ENCODE peak calls at places on chromosomes 1 and 21, in four cellular contexts. X is heart left ventricle, J is A549, K is SK-N-SH. R is an unnamed sample.

GRCh38 chr1:224106568-224107281 is 7.2 kb upstream of the FBXO28 start:
- DNase-seq in J (peak; percentile 77), K (peak; percentile 51), X (no peak), R (no peak)

GRCh38 chr1:201020647-201021332 is 2.7 kb downstream of the KIF21B start:
- DNase-seq in K (peak; percentile 62), X (no peak), J (peak; percentile 41), R (no peak)

GRCh38 chr1:91672601-91673161 is 172.0 kb downstream of the CDC7 start:
- DNase-seq in K (no peak), X (no peak), J (no peak), R (no peak)

GRCh38 chr1:97680894-97681293 is 239.9 kb downstream of the DPYD start:
- DNase-seq in K (peak; percentile 4), J (no peak), X (no peak), R (no peak)

GRCh38 chr1:174433451-174433850 is 14.3 kb upstream of the GPR52 start:
- DNase-seq in X (no peak), J (no peak), K (no peak), R (no peak)

GRCh38 chr1:193462629-193463320 is 276.4 kb upstream of the B3GALT2 start:
- DNase-seq in K (no peak), J (no peak), X (no peak), R (no peak)

GRCh38 chr1:68963353-68963752 is 466.5 kb upstream of the DEPDC1 start:
- DNase-seq in K (no peak), X (no peak), J (no peak), R (no peak)

GRCh38 chr1:246039585-246039984 is 467.5 kb downstream of the SMYD3 start:
- DNase-seq in J (no peak), K (no peak), X (no peak), R (no peak)

GRCh38 chr1:194084755-194085154 is 898.3 kb upstream of the B3GALT2 start:
- DNase-seq in X (no peak), K (no peak), J (no peak), R (no peak)

GRCh38 chr1:218361298-218362065 is 16.3 kb downstream of the TGFB2 start:
- DNase-seq in J (peak; percentile 77), X (no peak), K (peak; percentile 46), R (no peak)

GRCh38 chr1:178684542-178685000 is 40.5 kb upstream of the RALGPS2 start:
- DNase-seq in J (peak; percentile 53), K (no peak), X (no peak), R (no peak)

GRCh38 chr1:232508161-232508661 is 121.7 kb downstream of the SIPA1L2 start:
- DNase-seq in J (peak; percentile 9), X (no peak), K (no peak), R (no peak)

GRCh38 chr1:204578867-204579664 is 62.9 kb downstream of the MDM4 start:
- DNase-seq in K (no peak), J (no peak), X (peak; percentile 72), R (no peak)

GRCh38 chr1:181778630-181779285 is 282.8 kb downstream of the ZNF648 start:
- DNase-seq in J (peak; percentile 6), X (no peak), K (no peak), R (no peak)

GRCh38 chr21:40783404-40783803 is 63.6 kb downstream of the DSCAM start:
- DNase-seq in K (no peak), X (no peak), J (no peak), R (no peak)
- H3K9me3 ChIP-seq in K (no peaks in the 10 kb centered on the region), X (no peaks in the 10 kb centered on the region), J (no peaks in the 10 kb centered on the region), R (no peaks in the 10 kb centered on the region)

GRCh38 chr1:2853711-2854110 is 52.2 kb upstream of the TTC34 start:
- DNase-seq in J (no peak), X (peak; percentile 27), K (no peak), R (no peak)

GRCh38 chr1:2855206-2856075 is 53.9 kb upstream of the TTC34 start:
- DNase-seq in X (peak; percentile 46), K (no peak), J (no peak), R (no peak)

GRCh38 chr1:2856076-2856390 is 54.5 kb upstream of the TTC34 start:
- DNase-seq in K (no peak), X (peak; percentile 46), J (no peak), R (no peak)

GRCh38 chr1:2854151-2854550 is 52.7 kb upstream of the TTC34 start:
- DNase-seq in K (no peak), J (no peak), X (no peak), R (no peak)

DNA sequence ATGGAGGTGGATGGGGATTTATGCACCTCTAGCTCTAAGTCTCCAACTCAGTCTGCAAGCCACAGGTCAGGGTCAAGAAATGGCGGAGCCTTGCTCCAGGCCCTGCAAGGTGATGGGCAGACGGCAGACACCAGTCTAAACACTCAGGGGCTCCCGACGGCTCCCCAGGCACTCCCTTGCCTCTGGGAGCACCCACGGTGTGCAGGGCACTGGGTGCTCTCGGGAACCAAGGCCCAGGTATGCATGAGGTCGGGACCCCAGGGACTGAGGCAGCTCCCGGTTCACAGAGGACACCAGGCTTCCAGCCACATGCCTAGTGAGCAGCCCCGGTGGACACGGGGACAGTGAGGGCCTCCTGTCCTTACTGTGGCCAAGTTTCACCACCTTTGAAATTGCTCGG is 53.1 kb upstream of the TTC34 start:
- DNase-seq in J (no peak), X (peak; percentile 30), K (no peak), R (no peak)
- H3K9me3 ChIP-seq in J (no peaks in the 10 kb centered on the region), X (no peaks in the 10 kb centered on the region), K (no peaks in the 10 kb centered on the region), R (no peaks in the 10 kb centered on the region)

GRCh38 chr1:2796890-2797740 is 4.4 kb downstream of the TTC34 start:
- DNase-seq in X (peak; percentile 35), J (no peak), K (no peak), R (no peak)
- H3K9me3 ChIP-seq in X (peaks cover 30% of the 10 kb centered on the region), J (peaks cover 5% of the 10 kb centered on the region), K (no peaks in the 10 kb centered on the region), R (peaks cover 26% of the 10 kb centered on the region)

DNA sequence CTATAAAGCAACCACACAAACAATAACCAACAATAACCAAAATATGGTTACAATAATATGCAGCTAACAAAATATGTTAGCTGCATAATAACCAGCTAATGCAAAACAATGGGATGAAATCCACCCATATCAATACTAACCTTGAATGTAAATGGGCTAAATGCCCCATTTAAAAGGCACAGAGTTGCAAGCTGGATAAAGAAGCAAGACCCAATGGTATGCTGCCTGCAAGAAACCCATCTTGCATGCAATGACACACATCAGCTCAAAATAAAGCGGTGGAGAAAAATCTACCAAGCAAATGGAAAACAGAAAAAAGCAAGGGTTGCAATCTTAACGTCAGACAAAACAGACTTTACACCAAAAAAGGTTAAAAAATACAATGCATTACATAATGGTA is 316.5 kb upstream of the NR5A2 start:
- DNase-seq in K (no peak), J (no peak), X (no peak), R (no peak)
- H3K9me3 ChIP-seq in K (no peaks in the 10 kb centered on the region), J (peaks cover 16% of the 10 kb centered on the region), X (peaks cover 14% of the 10 kb centered on the region), R (no peaks in the 10 kb centered on the region)

GRCh38 chr1:167312871-167313270 is 92.2 kb downstream of the POU2F1 start:
- DNase-seq in X (no peak), K (no peak), J (no peak), R (no peak)

GRCh38 chr1:167322483-167322882 is 101.8 kb downstream of the POU2F1 start:
- DNase-seq in K (no peak), X (no peak), J (no peak), R (no peak)

DNA sequence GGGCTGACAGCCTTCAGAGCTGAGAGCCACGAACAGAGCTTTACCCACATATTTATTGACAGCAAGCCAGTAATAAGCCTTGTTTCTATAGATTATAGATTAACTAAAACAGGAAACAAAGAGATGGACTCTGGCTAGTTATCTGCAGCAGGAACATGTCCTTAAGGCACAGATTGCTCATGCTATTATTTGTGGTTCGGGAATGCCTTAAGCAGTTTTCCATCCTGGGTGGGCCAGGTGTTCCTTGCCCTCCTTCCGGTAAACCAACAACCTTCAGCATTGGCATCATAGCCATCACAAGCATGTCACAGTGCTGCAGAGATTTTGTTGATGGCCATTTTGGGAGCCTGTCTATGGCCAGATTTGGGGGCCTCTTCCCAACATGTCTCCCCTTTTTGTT is 96.8 kb downstream of the POU2F1 start:
- DNase-seq in X (no peak), K (no peak), J (no peak), R (no peak)
- H3K9me3 ChIP-seq in X (peaks cover 59% of the 10 kb centered on the region), K (peaks cover 17% of the 10 kb centered on the region), J (peaks cover 31% of the 10 kb centered on the region), R (peaks cover 24% of the 10 kb centered on the region)

GRCh38 chr21:32388306-32388705 is 4.5 kb downstream of the URB1 start:
- DNase-seq in X (no peak), J (no peak), K (peak; percentile 44), R (no peak)
- H3K9me3 ChIP-seq in X (no peaks in the 10 kb centered on the region), J (no peaks in the 10 kb centered on the region), K (no peaks in the 10 kb centered on the region), R (no peaks in the 10 kb centered on the region)

GRCh38 chr1:180462099-180462498 is 40.3 kb downstream of the ACBD6 start:
- DNase-seq in K (no peak), J (no peak), X (no peak), R (no peak)
- H3K9me3 ChIP-seq in K (peaks cover 13% of the 10 kb centered on the region), J (peaks cover 13% of the 10 kb centered on the region), X (peaks cover 35% of the 10 kb centered on the region), R (peaks cover 10% of the 10 kb centered on the region)

DNA sequence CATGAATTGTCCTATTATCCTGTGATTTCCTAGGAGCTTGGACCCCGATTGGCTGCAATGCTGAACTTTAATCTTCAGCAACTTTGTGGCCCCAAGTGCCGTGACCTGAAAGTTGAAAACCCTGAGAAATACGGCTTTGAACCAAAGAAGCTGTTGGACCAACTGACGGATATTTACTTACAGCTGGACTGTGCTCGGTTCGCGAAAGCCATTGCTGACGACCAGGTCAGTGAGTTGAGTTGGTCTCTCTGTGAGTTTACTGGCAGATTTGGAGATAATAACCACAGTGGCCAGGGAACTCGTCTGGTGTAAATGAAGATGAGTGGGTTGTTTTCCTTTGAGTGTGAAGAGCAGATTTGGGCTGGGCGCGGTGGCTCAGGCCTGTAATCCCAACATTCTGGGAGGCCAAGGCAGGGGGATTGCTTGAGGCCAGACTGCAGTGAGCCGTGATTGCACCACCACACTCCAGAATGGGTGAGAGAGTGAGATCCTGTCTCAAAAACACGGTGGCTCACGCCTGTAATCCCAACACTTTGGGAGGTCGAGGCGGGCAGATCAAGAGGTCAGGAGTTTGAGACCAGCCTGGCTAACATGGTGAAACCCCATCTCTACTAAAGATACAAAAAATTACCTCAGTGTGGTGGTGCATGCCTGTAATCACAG is 39.1 kb upstream of the KIF1B start:
- DNase-seq in J (no peak), X (no peak), K (no peak), R (no peak)
- H3K9me3 ChIP-seq in J (no peaks in the 10 kb centered on the region), X (peaks cover 5% of the 10 kb centered on the region), K (no peaks in the 10 kb centered on the region), R (no peaks in the 10 kb centered on the region)